ENCODE peak calls at places on chromosomes 12 and 14, in five cellular contexts. F is pancreas, X is heart left ventricle, Q is sigmoid colon, J is AG09309. P is an unnamed sample.

GRCh38 chr14:88310021-88310420 is 13.0 kb downstream of the KCNK10 start:
- DNase-seq in J (no peak), F (no peak), X (no peak), Q (no peak), P (no peak)

GRCh38 chr14:68987653-68988036 is 8.5 kb upstream of the ACTN1 start:
- DNase-seq in J (no peak), F (no peak), X (no peak), Q (no peak), P (no peak)

GRCh38 chr12:50589650-50590435 is 85.1 kb downstream of the DIP2B start:
- DNase-seq in F (no peak), J (peak; percentile 72), Q (no peak), X (no peak), P (no peak)

GRCh38 chr12:11879306-11879705 is 191.4 kb upstream of the BCL2L14 start:
- DNase-seq in Q (no peak), F (no peak), J (peak; percentile 28), X (no peak), P (no peak)

GRCh38 chr12:34605955-34606748 is 583.9 kb downstream of the ALG10 start:
- DNase-seq in F (peak; percentile 27), X (no peak), J (no peak), Q (peak; percentile 48), P (no peak)

GRCh38 chr12:114478891-114479290 is 72.9 kb upstream of the TBX5 start:
- DNase-seq in Q (no peak), F (no peak), X (no peak), J (no peak), P (no peak)

GRCh38 chr12:125247477-125247876 is 182.2 kb downstream of the AACS start:
- DNase-seq in F (no peak), J (no peak), Q (no peak), X (no peak), P (no peak)

GRCh38 chr12:131710464-131711457 is at the start of gene SFSWAP:
- DNase-seq in F (peak; percentile 88), X (peak; percentile 88), Q (peak; percentile 81), J (peak; percentile 11), P (peak; percentile 65)

GRCh38 chr12:28563926-28564325 is 373.7 kb downstream of the CCDC91 start:
- DNase-seq in Q (no peak), J (peak; percentile 77), X (no peak), F (no peak), P (no peak)

GRCh38 chr14:32978691-32979255 is 40.1 kb downstream of the NPAS3 start:
- DNase-seq in X (no peak), J (no peak), F (no peak), Q (no peak), P (no peak)

GRCh38 chr12:101828463-101829196 is 2.1 kb downstream of the GNPTAB start:
- DNase-seq in F (no peak), Q (no peak), J (no peak), X (no peak), P (no peak)

DNA sequence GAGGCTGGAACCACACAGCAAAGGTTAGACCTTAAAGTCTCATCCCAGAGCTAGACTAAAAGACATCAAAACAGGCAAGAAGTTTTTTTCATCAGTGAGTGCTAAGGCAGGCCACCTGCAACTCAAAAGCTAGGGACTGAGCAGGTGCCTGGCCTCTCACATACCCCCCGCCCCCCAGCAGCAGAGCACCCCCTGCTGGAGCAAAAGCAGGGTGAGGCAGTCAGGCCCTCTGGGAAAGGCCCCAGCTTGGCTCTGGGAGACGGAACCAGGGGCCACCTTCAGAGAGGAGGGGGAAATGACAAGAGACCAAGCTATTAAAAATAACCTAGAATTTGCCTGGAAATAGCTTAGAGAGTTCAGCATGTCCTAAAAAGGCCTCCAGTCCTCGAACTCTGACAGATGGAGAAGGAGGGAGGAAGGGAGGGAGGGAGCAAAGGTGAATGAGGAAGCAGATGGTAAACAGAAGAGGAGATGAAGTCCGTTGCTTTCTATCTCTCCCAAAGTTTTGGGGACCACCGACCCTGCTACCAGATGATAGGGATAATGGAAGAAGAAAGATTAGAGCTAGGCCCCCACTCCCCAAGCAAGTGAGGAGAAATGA is 1.8 kb downstream of the ITGA7 start:
- DNase-seq in J (no peak), X (peak; percentile 60), Q (no peak), F (no peak), P (no peak)
- TF ChIP-seq CTCF in J (peak; percentile 36), X (peak; percentile 44), Q (peak; percentile 73), F (no peak), P (no peak)

GRCh38 chr14:60884134-60884533 is 96.7 kb downstream of the TRMT5 start:
- DNase-seq in J (no peak), F (no peak), X (no peak), Q (no peak), P (no peak)
- TF ChIP-seq CTCF in J (no peak), F (no peak), X (no peak), Q (no peak), P (no peak)

DNA sequence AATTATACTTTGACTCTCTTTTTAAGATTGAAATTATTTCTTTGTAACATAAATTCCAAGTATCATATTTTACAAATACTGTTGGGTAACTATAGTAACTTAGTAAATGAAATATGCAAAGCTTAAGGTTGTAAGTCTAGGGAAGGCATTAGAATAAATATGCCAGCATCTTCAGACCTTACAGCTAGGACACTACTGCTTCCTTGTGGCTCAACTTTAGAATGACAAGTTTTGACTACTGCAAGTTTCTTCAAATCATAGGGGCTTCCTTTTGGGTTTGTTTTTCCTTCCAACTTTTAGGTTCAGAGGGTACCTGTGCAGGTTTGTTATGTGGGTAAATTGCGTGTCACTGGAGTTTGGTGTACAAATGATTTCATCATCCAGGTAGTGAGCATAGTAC is 17.7 kb upstream of the ANP32D start:
- DNase-seq in X (no peak), J (peak; percentile 14), Q (no peak), F (no peak), P (no peak)
- TF ChIP-seq CTCF in X (no peak), J (peak; percentile 46), Q (peak; percentile 52), F (no peak), P (no peak)

DNA sequence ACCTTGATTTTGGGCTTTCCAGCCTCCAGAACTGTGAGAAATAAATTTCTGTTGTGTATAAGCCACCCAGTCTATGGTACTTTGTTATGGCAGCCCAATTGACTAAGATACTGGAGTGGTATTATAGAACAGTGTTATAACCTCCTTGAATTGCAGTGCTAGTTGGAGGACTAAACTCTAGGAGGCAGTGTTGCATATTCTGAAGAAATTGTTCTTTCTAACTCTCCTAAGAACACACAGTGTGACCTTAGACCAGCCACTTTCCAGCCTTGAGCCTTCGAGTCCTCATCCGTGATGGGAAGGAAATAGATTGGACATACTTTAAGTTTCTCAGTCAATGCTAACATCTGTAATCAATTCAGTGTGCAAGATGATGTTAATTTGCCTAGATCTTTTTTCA is 22.4 kb upstream of the LRRC10 start:
- DNase-seq in F (no peak), Q (no peak), J (no peak), X (no peak), P (no peak)
- TF ChIP-seq CTCF in F (no peak), Q (no peak), J (peak; percentile 8), X (no peak), P (no peak)

GRCh38 chr14:72758993-72759392 is 134.9 kb downstream of the DPF3 start:
- DNase-seq in J (no peak), X (no peak), Q (no peak), F (no peak), P (no peak)

GRCh38 chr14:72759670-72760069 is 134.2 kb downstream of the DPF3 start:
- DNase-seq in J (no peak), F (no peak), Q (no peak), X (no peak), P (no peak)

GRCh38 chr14:72756967-72757366 is 136.9 kb downstream of the DPF3 start:
- DNase-seq in X (no peak), Q (no peak), F (no peak), J (no peak), P (no peak)

GRCh38 chr14:72755766-72756165 is 138.1 kb downstream of the DPF3 start:
- DNase-seq in Q (no peak), X (no peak), J (no peak), F (no peak), P (no peak)

DNA sequence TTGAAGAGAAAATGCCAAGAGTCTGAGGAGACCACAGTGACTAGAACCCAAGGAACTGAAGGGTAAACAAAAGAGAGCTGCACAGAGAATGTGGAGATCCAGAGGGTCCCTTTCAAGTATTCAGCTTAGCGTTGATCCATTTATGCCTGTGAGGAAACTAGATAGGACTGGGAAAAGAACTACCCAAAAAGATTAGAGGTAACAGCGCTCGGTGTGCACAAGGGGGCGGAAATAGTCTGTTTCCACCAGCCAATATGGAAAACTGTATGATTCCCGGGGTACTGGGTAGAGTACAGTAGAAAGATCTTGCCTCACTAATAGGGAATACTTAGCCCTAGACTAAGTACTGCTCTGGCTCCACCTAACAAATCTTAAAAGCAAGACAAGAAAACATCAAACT is 135.5 kb downstream of the DPF3 start:
- DNase-seq in Q (no peak), X (no peak), F (no peak), J (no peak), P (no peak)
- TF ChIP-seq CTCF in Q (no peak), X (no peak), F (no peak), J (no peak), P (no peak)

GRCh38 chr14:93100570-93100969 is 15.2 kb downstream of the ITPK1 start:
- DNase-seq in J (no peak), Q (no peak), X (no peak), F (peak; percentile 26), P (no peak)

GRCh38 chr14:93096923-93097322 is 18.8 kb downstream of the ITPK1 start:
- DNase-seq in X (no peak), F (peak; percentile 35), Q (no peak), J (no peak), P (no peak)

GRCh38 chr14:93100098-93100497 is 15.6 kb downstream of the ITPK1 start:
- DNase-seq in Q (no peak), J (no peak), F (no peak), X (no peak), P (no peak)

GRCh38 chr14:93099643-93100042 is 16.1 kb downstream of the ITPK1 start:
- DNase-seq in X (no peak), Q (no peak), F (peak; percentile 48), J (no peak), P (no peak)

GRCh38 chr14:93099187-93099586 is 16.5 kb downstream of the ITPK1 start:
- DNase-seq in F (no peak), Q (no peak), J (no peak), X (no peak), P (no peak)
- TF ChIP-seq CTCF in F (no peak), Q (no peak), J (no peak), X (no peak), P (no peak)